ENCODE peak calls at places on chromosomes 16 and 17, in six cellular contexts. One of them, this sample, is unnamed. For H3K36me3, the result is how much of the 10 kb centered on the place peaks cover.

GRCh38 chr16:27458987-27459688 is 57.2 kb downstream of the IL21R start:
- DNase-seq in lower lobe of right lung: no peak
- DNase-seq in endodermal cell: no peak
- DNase-seq in sigmoid colon: no peak
- DNase-seq in stomach: no peak
- DNase-seq in cardiac muscle cell: no peak
- DNase-seq in this sample: no peak

GRCh38 chr16:89120281-89120680 is 26.6 kb downstream of the ACSF3 start:
- DNase-seq in cardiac muscle cell: no peak
- DNase-seq in stomach: no peak
- DNase-seq in sigmoid colon: no peak
- DNase-seq in lower lobe of right lung: peak
- DNase-seq in endodermal cell: no peak
- DNase-seq in this sample: no peak

GRCh38 chr17:11969565-11969964 is 27.7 kb downstream of the ZNF18 start:
- DNase-seq in stomach: no peak
- DNase-seq in sigmoid colon: no peak
- DNase-seq in lower lobe of right lung: no peak
- DNase-seq in endodermal cell: no peak
- DNase-seq in cardiac muscle cell: no peak
- DNase-seq in this sample: no peak

GRCh38 chr17:28509784-28510183 is 3.6 kb downstream of the FOXN1 start:
- DNase-seq in stomach: no peak
- DNase-seq in lower lobe of right lung: peak
- DNase-seq in cardiac muscle cell: no peak
- DNase-seq in endodermal cell: no peak
- DNase-seq in sigmoid colon: no peak
- DNase-seq in this sample: peak

GRCh38 chr17:19292377-19292711 is 55.2 kb downstream of the EPN2 start:
- DNase-seq in cardiac muscle cell: no peak
- DNase-seq in sigmoid colon: no peak
- DNase-seq in endodermal cell: no peak
- DNase-seq in lower lobe of right lung: no peak
- DNase-seq in stomach: no peak
- DNase-seq in this sample: no peak

GRCh38 chr17:41522301-41523224 is 3.9 kb upstream of the KRT15 start:
- DNase-seq in endodermal cell: no peak
- DNase-seq in cardiac muscle cell: no peak
- DNase-seq in stomach: no peak
- DNase-seq in lower lobe of right lung: no peak
- DNase-seq in sigmoid colon: no peak
- DNase-seq in this sample: no peak

GRCh38 chr17:55423535-55423934 is 1.9 kb upstream of the MMD start:
- DNase-seq in stomach: no peak
- DNase-seq in cardiac muscle cell: no peak
- DNase-seq in endodermal cell: no peak
- DNase-seq in sigmoid colon: no peak
- DNase-seq in lower lobe of right lung: no peak
- DNase-seq in this sample: no peak

GRCh38 chr17:32525116-32525515 is 38.3 kb downstream of the CDK5R1 start:
- DNase-seq in cardiac muscle cell: peak
- DNase-seq in stomach: no peak
- DNase-seq in sigmoid colon: no peak
- DNase-seq in lower lobe of right lung: no peak
- DNase-seq in endodermal cell: no peak
- DNase-seq in this sample: no peak

GRCh38 chr17:57861737-57862409 is 12.0 kb upstream of the MRPS23 start:
- DNase-seq in sigmoid colon: peak
- DNase-seq in lower lobe of right lung: peak
- DNase-seq in endodermal cell: peak
- DNase-seq in stomach: peak
- DNase-seq in cardiac muscle cell: peak
- DNase-seq in this sample: peak

DNA sequence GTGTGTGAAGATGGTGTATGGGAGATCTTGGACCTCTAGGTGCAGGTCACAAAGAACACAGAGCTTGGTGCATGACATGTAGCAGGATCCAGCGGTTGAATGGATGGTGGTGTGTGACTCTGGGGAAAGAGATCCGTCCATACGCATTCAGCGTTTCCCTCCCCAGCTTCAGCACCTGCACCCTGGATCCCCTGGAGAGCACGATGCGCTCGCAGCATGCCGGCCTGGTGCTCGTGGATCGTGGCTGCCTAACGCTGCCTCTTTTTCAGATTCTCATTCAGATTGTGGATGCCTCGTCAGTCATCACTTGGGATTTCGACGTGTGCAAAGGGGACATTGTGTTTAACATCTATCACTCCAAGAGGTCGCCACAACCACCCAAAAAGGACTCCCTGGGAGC is 70.9 kb downstream of the SEC14L1 start:
- DNase-seq in sigmoid colon: no peak
- DNase-seq in lower lobe of right lung: no peak
- DNase-seq in cardiac muscle cell: no peak
- DNase-seq in endodermal cell: no peak
- DNase-seq in stomach: no peak
- DNase-seq in this sample: no peak
- H3K27ac ChIP-seq in sigmoid colon: peak
- H3K27ac ChIP-seq in lower lobe of right lung: no peak
- H3K27ac ChIP-seq in cardiac muscle cell: peak
- H3K27ac ChIP-seq in endodermal cell: no peak
- H3K27ac ChIP-seq in stomach: no peak
- H3K27ac ChIP-seq in this sample: peak

GRCh38 chr17:43211480-43212402 is at the start of gene TMEM106A:
- DNase-seq in cardiac muscle cell: peak
- DNase-seq in lower lobe of right lung: peak
- DNase-seq in sigmoid colon: peak
- DNase-seq in endodermal cell: peak
- DNase-seq in stomach: peak
- DNase-seq in this sample: peak
- TF ChIP-seq CTCF in cardiac muscle cell: peak
- TF ChIP-seq CTCF in lower lobe of right lung: peak
- TF ChIP-seq CTCF in sigmoid colon: peak
- TF ChIP-seq CTCF in endodermal cell: peak
- TF ChIP-seq CTCF in stomach: no peak
- TF ChIP-seq CTCF in this sample: peak

DNA sequence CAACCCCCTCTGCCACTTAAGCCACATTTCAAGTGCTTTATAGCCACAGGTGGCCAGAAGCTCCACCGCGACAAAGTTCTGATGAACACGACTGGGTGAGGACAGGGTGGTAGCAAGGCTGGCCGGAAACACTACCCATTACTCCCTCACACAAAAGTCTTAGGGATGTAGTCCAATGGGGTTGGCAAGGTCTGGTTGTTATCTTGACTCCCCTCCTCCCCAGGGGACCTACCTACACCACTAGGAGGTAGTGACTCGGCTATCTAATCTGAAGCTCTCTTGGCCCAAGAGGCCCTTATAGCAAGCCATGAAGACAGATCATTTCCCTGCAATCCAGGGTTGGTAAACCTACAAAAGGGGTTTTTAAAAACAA is 8.4 kb downstream of the LITAFD start:
- DNase-seq in endodermal cell: no peak
- DNase-seq in cardiac muscle cell: no peak
- DNase-seq in sigmoid colon: no peak
- DNase-seq in stomach: no peak
- DNase-seq in lower lobe of right lung: peak
- DNase-seq in this sample: no peak
- H3K36me3 ChIP-seq in endodermal cell: half or more
- H3K36me3 ChIP-seq in cardiac muscle cell: under half
- H3K36me3 ChIP-seq in sigmoid colon: half or more
- H3K36me3 ChIP-seq in stomach: half or more
- H3K36me3 ChIP-seq in lower lobe of right lung: half or more
- H3K36me3 ChIP-seq in this sample: half or more

DNA sequence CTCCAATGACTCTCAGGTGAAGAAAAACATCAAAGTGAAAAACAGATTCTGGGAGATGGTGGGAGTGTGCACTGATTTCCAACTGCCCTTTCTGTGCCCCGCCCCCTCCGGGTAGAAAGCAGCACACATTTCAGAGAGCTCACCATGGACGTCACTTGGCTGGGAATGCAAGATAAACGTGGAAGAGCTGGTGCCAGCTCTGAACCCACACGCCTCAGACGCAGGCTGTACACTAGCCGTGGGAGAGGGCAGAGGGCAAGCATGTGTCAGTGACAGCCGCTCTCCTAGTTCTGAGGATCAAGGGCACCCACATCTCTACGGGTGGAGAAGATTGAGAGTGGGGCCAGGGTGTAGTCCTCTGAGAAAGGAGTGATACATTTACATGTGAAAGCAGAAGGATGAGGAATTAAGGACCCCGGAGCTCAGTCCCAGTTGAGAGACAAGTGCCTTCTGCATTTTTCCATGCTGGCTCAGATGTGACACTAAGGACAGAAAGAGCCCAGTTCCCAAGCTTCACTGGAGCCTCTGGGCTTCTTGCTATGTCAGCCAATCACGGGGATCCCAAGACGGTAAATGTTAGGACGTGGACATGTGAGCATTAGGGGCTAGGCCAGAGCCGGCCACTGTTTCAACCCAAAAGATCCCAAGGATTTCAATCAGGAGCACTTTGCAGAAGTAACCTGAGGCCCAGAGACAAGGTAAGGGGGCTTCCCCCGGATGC is 101.3 kb downstream of the ZFHX3 start:
- DNase-seq in endodermal cell: no peak
- DNase-seq in sigmoid colon: peak
- DNase-seq in cardiac muscle cell: no peak
- DNase-seq in lower lobe of right lung: no peak
- DNase-seq in stomach: peak
- DNase-seq in this sample: no peak
- H3K27ac ChIP-seq in endodermal cell: peak
- H3K27ac ChIP-seq in sigmoid colon: peak
- H3K27ac ChIP-seq in cardiac muscle cell: peak
- H3K27ac ChIP-seq in lower lobe of right lung: no peak
- H3K27ac ChIP-seq in stomach: no peak
- H3K27ac ChIP-seq in this sample: peak

GRCh38 chr17:79230576-79230975 is 156.0 kb downstream of the ENGASE start:
- DNase-seq in stomach: no peak
- DNase-seq in endodermal cell: no peak
- DNase-seq in sigmoid colon: no peak
- DNase-seq in cardiac muscle cell: no peak
- DNase-seq in lower lobe of right lung: no peak
- DNase-seq in this sample: no peak

GRCh38 chr17:79232957-79233356 is 158.3 kb downstream of the ENGASE start:
- DNase-seq in endodermal cell: no peak
- DNase-seq in stomach: no peak
- DNase-seq in lower lobe of right lung: no peak
- DNase-seq in cardiac muscle cell: no peak
- DNase-seq in sigmoid colon: no peak
- DNase-seq in this sample: no peak

GRCh38 chr17:79233916-79234551 is 159.4 kb downstream of the ENGASE start:
- DNase-seq in endodermal cell: no peak
- DNase-seq in cardiac muscle cell: no peak
- DNase-seq in stomach: no peak
- DNase-seq in lower lobe of right lung: no peak
- DNase-seq in sigmoid colon: no peak
- DNase-seq in this sample: no peak

GRCh38 chr17:79235808-79236207 is 161.2 kb downstream of the ENGASE start:
- DNase-seq in stomach: no peak
- DNase-seq in sigmoid colon: no peak
- DNase-seq in lower lobe of right lung: no peak
- DNase-seq in endodermal cell: no peak
- DNase-seq in cardiac muscle cell: no peak
- DNase-seq in this sample: no peak

DNA sequence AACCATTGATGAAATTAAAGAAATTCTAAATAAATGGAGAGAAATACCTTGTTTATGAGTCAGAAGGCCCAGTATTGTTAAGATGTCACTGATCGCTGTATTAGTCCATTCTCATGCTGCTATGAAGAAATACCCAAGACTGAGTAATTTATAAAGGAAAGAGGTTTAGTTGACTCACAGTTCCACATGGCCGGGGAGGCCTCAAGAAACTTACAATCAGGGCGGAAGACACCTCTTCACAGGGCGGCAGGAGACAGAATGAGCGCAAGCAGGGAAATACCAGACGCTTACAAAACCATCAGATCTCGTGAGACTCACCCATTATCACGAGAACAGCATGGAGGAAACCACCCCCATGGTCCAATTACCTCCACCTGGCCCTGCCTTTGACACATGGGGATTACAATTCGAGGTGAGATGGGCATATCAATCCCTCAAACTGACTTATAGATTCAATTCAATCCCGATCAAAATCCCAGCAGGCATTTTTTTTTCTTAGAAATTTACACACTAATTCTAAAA is 157.2 kb downstream of the ENGASE start:
- DNase-seq in lower lobe of right lung: no peak
- DNase-seq in cardiac muscle cell: no peak
- DNase-seq in sigmoid colon: no peak
- DNase-seq in stomach: no peak
- DNase-seq in endodermal cell: no peak
- DNase-seq in this sample: no peak
- TF ChIP-seq CTCF in lower lobe of right lung: no peak
- TF ChIP-seq CTCF in cardiac muscle cell: no peak
- TF ChIP-seq CTCF in sigmoid colon: no peak
- TF ChIP-seq CTCF in stomach: no peak
- TF ChIP-seq CTCF in endodermal cell: no peak
- TF ChIP-seq CTCF in this sample: no peak